ENCODE peak calls at places on chromosomes 6 and 20, in four cellular contexts. One of them, this sample, is unnamed.

GRCh38 chr6:144334150-144334708 is 49.1 kb downstream of the UTRN start:
- DNase-seq in activated effector memory CD4-positive, alpha-beta T cell treated with Interleukin-2 at 50 U/mL for 16 hours: peak; percentile 52
- DNase-seq in GM23248: no peak
- DNase-seq in HCT116: no peak
- DNase-seq in this sample: no peak

GRCh38 chr6:116096979-116097816 is 3.5 kb upstream of the NT5DC1 start:
- DNase-seq in activated effector memory CD4-positive, alpha-beta T cell treated with Interleukin-2 at 50 U/mL for 16 hours: no peak
- DNase-seq in GM23248: peak; percentile 57
- DNase-seq in HCT116: no peak
- DNase-seq in this sample: no peak

GRCh38 chr6:14542670-14543366 is 425.2 kb downstream of the CD83 start:
- DNase-seq in activated effector memory CD4-positive, alpha-beta T cell treated with Interleukin-2 at 50 U/mL for 16 hours: no peak
- DNase-seq in GM23248: peak; percentile 92
- DNase-seq in HCT116: peak; percentile 29
- DNase-seq in this sample: peak; percentile 66

GRCh38 chr20:62604796-62605195 is 37.5 kb upstream of the SLCO4A1 start:
- DNase-seq in activated effector memory CD4-positive, alpha-beta T cell treated with Interleukin-2 at 50 U/mL for 16 hours: no peak
- DNase-seq in GM23248: no peak
- DNase-seq in HCT116: no peak
- DNase-seq in this sample: no peak

GRCh38 chr6:136721467-136721866 is 70.8 kb downstream of the MAP3K5 start:
- DNase-seq in activated effector memory CD4-positive, alpha-beta T cell treated with Interleukin-2 at 50 U/mL for 16 hours: no peak
- DNase-seq in GM23248: no peak
- DNase-seq in HCT116: no peak
- DNase-seq in this sample: no peak

GRCh38 chr6:169545956-169546355 is 155.9 kb downstream of the WDR27 start:
- DNase-seq in activated effector memory CD4-positive, alpha-beta T cell treated with Interleukin-2 at 50 U/mL for 16 hours: no peak
- DNase-seq in GM23248: peak; percentile 47
- DNase-seq in HCT116: no peak
- DNase-seq in this sample: no peak

GRCh38 chr20:36404435-36404978 is 98.4 kb downstream of the DLGAP4 start:
- DNase-seq in activated effector memory CD4-positive, alpha-beta T cell treated with Interleukin-2 at 50 U/mL for 16 hours: no peak
- DNase-seq in GM23248: no peak
- DNase-seq in HCT116: no peak
- DNase-seq in this sample: no peak

GRCh38 chr6:159953091-159953581 is 15.7 kb upstream of the IGF2R start:
- DNase-seq in activated effector memory CD4-positive, alpha-beta T cell treated with Interleukin-2 at 50 U/mL for 16 hours: no peak
- DNase-seq in GM23248: peak; percentile 67
- DNase-seq in HCT116: no peak
- DNase-seq in this sample: peak; percentile 75

GRCh38 chr6:129684323-129684884 is 25.6 kb downstream of the ARHGAP18 start:
- DNase-seq in activated effector memory CD4-positive, alpha-beta T cell treated with Interleukin-2 at 50 U/mL for 16 hours: no peak
- DNase-seq in GM23248: no peak
- DNase-seq in HCT116: no peak
- DNase-seq in this sample: no peak

GRCh38 chr6:123803862-123804681 is at the start of gene NKAIN2:
- DNase-seq in activated effector memory CD4-positive, alpha-beta T cell treated with Interleukin-2 at 50 U/mL for 16 hours: no peak
- DNase-seq in GM23248: no peak
- DNase-seq in HCT116: no peak
- DNase-seq in this sample: peak; percentile 13

GRCh38 chr6:31945154-31945506 is 765 bp upstream of the CFB start:
- DNase-seq in activated effector memory CD4-positive, alpha-beta T cell treated with Interleukin-2 at 50 U/mL for 16 hours: no peak
- DNase-seq in GM23248: no peak
- DNase-seq in HCT116: no peak
- DNase-seq in this sample: no peak

GRCh38 chr6:161143663-161144430 is 130.0 kb downstream of the AGPAT4 start:
- DNase-seq in activated effector memory CD4-positive, alpha-beta T cell treated with Interleukin-2 at 50 U/mL for 16 hours: no peak
- DNase-seq in GM23248: no peak
- DNase-seq in HCT116: no peak
- DNase-seq in this sample: no peak

GRCh38 chr6:105793132-105793531 is 293.0 kb upstream of the PRDM1 start:
- DNase-seq in activated effector memory CD4-positive, alpha-beta T cell treated with Interleukin-2 at 50 U/mL for 16 hours: peak; percentile 6
- DNase-seq in GM23248: no peak
- DNase-seq in HCT116: no peak
- DNase-seq in this sample: no peak

GRCh38 chr6:119129148-119129967 is 50.9 kb upstream of the FAM184A start:
- DNase-seq in activated effector memory CD4-positive, alpha-beta T cell treated with Interleukin-2 at 50 U/mL for 16 hours: no peak
- DNase-seq in GM23248: peak; percentile 69
- DNase-seq in HCT116: peak; percentile 72
- DNase-seq in this sample: peak; percentile 87

GRCh38 chr20:57056651-57057050 is 209.8 kb downstream of the BMP7 start:
- DNase-seq in activated effector memory CD4-positive, alpha-beta T cell treated with Interleukin-2 at 50 U/mL for 16 hours: no peak
- DNase-seq in GM23248: no peak
- DNase-seq in HCT116: no peak
- DNase-seq in this sample: no peak

GRCh38 chr20:45581702-45582101 is 2.6 kb upstream of the WFDC8 start:
- DNase-seq in activated effector memory CD4-positive, alpha-beta T cell treated with Interleukin-2 at 50 U/mL for 16 hours: no peak
- DNase-seq in GM23248: peak; percentile 44
- DNase-seq in HCT116: no peak
- DNase-seq in this sample: no peak

GRCh38 chr20:61744691-61745396 is 320.8 kb downstream of the TAF4 start:
- DNase-seq in activated effector memory CD4-positive, alpha-beta T cell treated with Interleukin-2 at 50 U/mL for 16 hours: no peak
- DNase-seq in GM23248: peak; percentile 43
- DNase-seq in HCT116: no peak
- DNase-seq in this sample: peak; percentile 3

GRCh38 chr6:118800394-118801071 is 93.4 kb upstream of the ASF1A start:
- DNase-seq in activated effector memory CD4-positive, alpha-beta T cell treated with Interleukin-2 at 50 U/mL for 16 hours: peak; percentile 75
- DNase-seq in GM23248: peak; percentile 92
- DNase-seq in HCT116: peak; percentile 57
- DNase-seq in this sample: peak; percentile 92

GRCh38 chr6:24139080-24139479 is 13.1 kb downstream of the NRSN1 start:
- DNase-seq in activated effector memory CD4-positive, alpha-beta T cell treated with Interleukin-2 at 50 U/mL for 16 hours: no peak
- DNase-seq in GM23248: no peak
- DNase-seq in HCT116: no peak
- DNase-seq in this sample: no peak

GRCh38 chr20:13898012-13898612 is 92.3 kb downstream of the SEL1L2 start:
- DNase-seq in activated effector memory CD4-positive, alpha-beta T cell treated with Interleukin-2 at 50 U/mL for 16 hours: no peak
- DNase-seq in GM23248: peak; percentile 28
- DNase-seq in HCT116: peak; percentile 2
- DNase-seq in this sample: no peak

GRCh38 chr6:45419574-45420082 is 41.9 kb upstream of the SUPT3H start:
- DNase-seq in activated effector memory CD4-positive, alpha-beta T cell treated with Interleukin-2 at 50 U/mL for 16 hours: peak; percentile 46
- DNase-seq in GM23248: no peak
- DNase-seq in HCT116: peak; percentile 65
- DNase-seq in this sample: peak; percentile 35

GRCh38 chr20:63501818-63502670 is 3.2 kb upstream of the EEF1A2 start:
- DNase-seq in activated effector memory CD4-positive, alpha-beta T cell treated with Interleukin-2 at 50 U/mL for 16 hours: no peak
- DNase-seq in GM23248: no peak
- DNase-seq in HCT116: no peak
- DNase-seq in this sample: peak; percentile 36

This sample was measured in foreskin fibroblast.